ENCODE peak calls at places on chromosome 21, in nine cellular contexts. I is adrenal gland; Y is prostate gland; N is dorsolateral prefrontal cortex; L is PC-3; J is CD8-positive, alpha-beta T cell; X is Peyer's patch; Z is upper lobe of right lung; D is pancreas. R is an unnamed sample.
A peak's percentile ranks its signal among the peaks of the same experiment; 100 is the strongest.

GRCh38 chr21:25855591-25855990 is 120.8 kb downstream of the GABPA start:
- DNase-seq in I (no peak), Y (no peak), N (no peak), L (no peak), J (no peak), X (no peak), Z (no peak), D (no peak), R (no peak)

GRCh38 chr21:29309703-29310102 is 11.0 kb downstream of the BACH1 start:
- DNase-seq in I (no peak), Y (no peak), N (no peak), L (no peak), J (no peak), X (no peak), Z (no peak), D (no peak), R (no peak)

GRCh38 chr21:29196021-29196663 is 65.7 kb downstream of the MAP3K7CL start:
- DNase-seq in I (peak; percentile 82), Y (no peak), N (peak; percentile 30), L (peak; percentile 95), J (peak; percentile 32), X (peak; percentile 80), Z (no peak), D (no peak), R (peak; percentile 84)

GRCh38 chr21:31283025-31283424 is 61.0 kb downstream of the TIAM1 start:
- DNase-seq in I (no peak), Y (no peak), N (no peak), L (no peak), J (peak; percentile 15), X (no peak), Z (no peak), D (no peak), R (no peak)

GRCh38 chr21:38924954-38925353 is 119.2 kb downstream of the ETS2 start:
- DNase-seq in I (no peak), Y (no peak), N (no peak), L (no peak), J (no peak), X (no peak), Z (no peak), D (no peak), R (no peak)

GRCh38 chr21:32978346-32979270 is 47.1 kb upstream of the OLIG2 start:
- DNase-seq in I (no peak), Y (no peak), N (peak; percentile 89), L (no peak), J (no peak), X (no peak), Z (no peak), D (no peak), R (no peak)

GRCh38 chr21:39387461-39388037 is 38.7 kb upstream of the HMGN1 start:
- DNase-seq in I (peak; percentile 95), Y (peak; percentile 85), N (peak; percentile 89), L (peak; percentile 79), J (peak; percentile 82), X (peak; percentile 95), Z (peak; percentile 96), D (peak; percentile 99), R (no peak)

GRCh38 chr21:44700101-44701022 is 3.4 kb downstream of the KRTAP10-12 start:
- DNase-seq in I (no peak), Y (no peak), N (no peak), L (no peak), J (no peak), X (no peak), Z (no peak), D (no peak), R (no peak)

GRCh38 chr21:26077523-26077922 is 93.0 kb downstream of the APP start:
- DNase-seq in I (no peak), Y (no peak), N (no peak), L (no peak), J (no peak), X (no peak), Z (no peak), D (no peak), R (no peak)

GRCh38 chr21:41222247-41223068 is 54.5 kb downstream of the BACE2 start:
- DNase-seq in I (no peak), Y (no peak), N (no peak), L (no peak), J (no peak), X (no peak), Z (no peak), D (no peak), R (no peak)

GRCh38 chr21:38993561-38993960 is 187.8 kb downstream of the ETS2 start:
- DNase-seq in I (peak; percentile 85), Y (peak; percentile 89), N (no peak), L (peak; percentile 94), J (no peak), X (peak; percentile 70), Z (no peak), D (no peak), R (peak; percentile 91)

GRCh38 chr21:25467891-25468290 is 139.4 kb downstream of the MRPL39 start:
- DNase-seq in I (no peak), Y (no peak), N (no peak), L (no peak), J (no peak), X (no peak), Z (no peak), D (no peak), R (no peak)

GRCh38 chr21:41611966-41612606 is 104.1 kb upstream of the TMPRSS2 start:
- DNase-seq in I (no peak), Y (peak; percentile 72), N (no peak), L (peak; percentile 85), J (no peak), X (peak; percentile 75), Z (peak; percentile 59), D (no peak), R (no peak)

GRCh38 chr21:14528815-14529214 is 17.3 kb downstream of the SAMSN1 start:
- DNase-seq in I (no peak), Y (no peak), N (no peak), L (no peak), J (no peak), X (no peak), Z (no peak), D (no peak), R (no peak)

GRCh38 chr21:14527690-14528652 is 18.1 kb downstream of the SAMSN1 start:
- DNase-seq in I (no peak), Y (no peak), N (no peak), L (no peak), J (no peak), X (no peak), Z (no peak), D (no peak), R (no peak)

GRCh38 chr21:14530574-14530973 is 15.5 kb downstream of the SAMSN1 start:
- DNase-seq in I (no peak), Y (no peak), N (no peak), L (no peak), J (no peak), X (no peak), Z (no peak), D (no peak), R (no peak)

GRCh38 chr21:14526199-14526598 is 19.9 kb downstream of the SAMSN1 start:
- DNase-seq in I (no peak), Y (no peak), N (no peak), L (no peak), J (no peak), X (no peak), Z (no peak), D (no peak), R (no peak)

GRCh38 chr21:14526816-14527689 is 19.1 kb downstream of the SAMSN1 start:
- DNase-seq in I (no peak), Y (no peak), N (no peak), L (no peak), J (no peak), X (no peak), Z (no peak), D (no peak), R (no peak)
- H3K27ac ChIP-seq in I (no peak overlapping the region), Y (no peak overlapping the region), N (no peak overlapping the region), L (no peak overlapping the region), J (no peak overlapping the region), X (no peak overlapping the region), Z (peak overlapping the region; percentile 14), D (no peak overlapping the region), R (no peak overlapping the region)

DNA sequence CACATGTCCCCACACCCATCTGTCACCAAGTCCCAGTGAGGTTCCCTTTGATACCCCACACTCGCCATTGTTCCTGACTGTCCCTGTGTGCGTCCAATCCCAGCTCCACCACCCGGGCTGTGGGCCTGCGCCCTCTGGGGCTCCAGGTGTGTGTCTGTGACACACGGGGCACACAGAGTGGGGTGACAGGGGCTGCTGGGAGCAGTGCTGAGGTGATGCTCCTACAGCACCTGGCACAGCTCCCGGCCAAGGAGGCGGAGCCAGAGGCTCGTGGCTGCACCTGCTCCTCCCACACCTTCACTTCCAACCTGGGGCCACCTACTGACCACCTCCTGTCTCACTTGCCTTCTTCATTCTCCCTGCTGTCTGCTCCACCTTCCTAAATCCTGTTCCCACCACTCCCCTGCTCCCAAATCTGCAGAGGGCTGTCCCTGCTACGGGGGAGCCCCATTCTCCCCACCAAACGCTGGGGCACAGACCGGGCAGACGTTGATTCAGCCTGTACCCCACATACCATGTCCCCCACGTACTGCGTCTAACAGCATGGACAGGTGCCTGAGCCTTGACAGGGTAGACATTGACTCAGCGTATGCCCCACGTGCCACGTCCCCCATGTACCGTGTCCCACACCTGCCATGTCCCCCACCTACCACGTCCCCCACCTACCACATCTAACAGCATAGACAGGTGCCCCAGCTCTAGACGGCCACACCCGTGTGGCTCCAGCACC is 16.4 kb downstream of the WDR4 start:
- DNase-seq in I (no peak), Y (no peak), N (no peak), L (peak; percentile 61), J (no peak), X (peak; percentile 55), Z (peak; percentile 63), D (no peak), R (no peak)
- H3K27ac ChIP-seq in I (no peak overlapping the region), Y (no peak overlapping the region), N (no peak overlapping the region), L (no peak overlapping the region), J (no peak overlapping the region), X (no peak overlapping the region), Z (no peak overlapping the region), D (no peak overlapping the region), R (no peak overlapping the region)

DNA sequence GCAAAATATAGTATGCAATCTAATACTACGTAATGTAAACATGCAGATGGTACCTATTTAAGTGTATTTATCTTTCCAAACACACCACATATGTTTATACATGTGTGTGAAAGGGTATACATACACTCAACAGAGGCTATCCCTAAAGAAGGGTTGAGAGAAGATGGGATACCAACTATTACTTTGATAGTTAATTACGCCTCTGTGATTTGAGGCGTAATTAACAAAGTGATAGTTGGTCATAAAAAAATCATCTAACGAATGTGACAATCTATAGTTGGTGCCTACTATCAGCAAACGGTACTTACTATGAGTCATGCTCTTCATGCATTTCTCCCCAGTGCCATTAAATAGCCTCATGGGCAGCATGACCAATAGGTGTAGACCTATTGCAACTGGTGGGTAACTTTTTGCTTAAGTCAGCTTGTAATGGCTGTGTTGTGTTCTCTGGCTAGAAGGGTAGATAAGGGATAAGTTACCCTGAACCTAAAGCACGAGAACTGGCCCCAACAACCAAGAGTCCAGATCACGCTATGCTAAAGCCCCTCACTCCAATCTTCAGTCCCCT is 15.3 kb downstream of the RCAN1 start:
- DNase-seq in I (no peak), Y (no peak), N (no peak), L (peak; percentile 43), J (no peak), X (no peak), Z (no peak), D (no peak), R (no peak)
- H3K27ac ChIP-seq in I (no peak overlapping the region), Y (no peak overlapping the region), N (no peak overlapping the region), L (peak overlapping the region; percentile 85), J (no peak overlapping the region), X (peak overlapping the region; percentile 59), Z (no peak overlapping the region), D (no peak overlapping the region), R (no peak overlapping the region)

DNA sequence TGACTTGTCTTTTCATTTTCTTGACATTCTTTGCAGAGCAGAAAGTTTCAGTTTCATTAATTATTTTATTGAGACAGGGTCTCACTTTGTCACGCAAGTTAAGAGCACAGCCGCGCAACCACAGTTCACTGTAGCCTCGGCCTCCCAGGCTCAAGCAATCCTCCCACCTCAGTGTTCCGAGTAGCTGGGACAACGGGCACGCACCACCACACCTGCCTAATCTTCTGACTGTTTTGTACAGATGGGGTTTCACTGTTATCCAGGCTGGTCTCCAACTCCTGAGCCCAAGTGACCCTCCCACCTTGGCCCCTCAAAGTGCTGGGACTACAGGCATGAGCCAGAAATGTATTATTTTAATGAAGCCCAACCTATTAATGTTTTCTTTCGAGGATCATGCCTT is 3.0 kb upstream of the SPATC1L start:
- DNase-seq in I (peak; percentile 18), Y (no peak), N (no peak), L (no peak), J (no peak), X (peak; percentile 15), Z (peak; percentile 37), D (no peak), R (no peak)
- H3K27ac ChIP-seq in I (no peak overlapping the region), Y (peak overlapping the region; percentile 99), N (peak overlapping the region; percentile 76), L (no peak overlapping the region), J (no peak overlapping the region), X (no peak overlapping the region), Z (no peak overlapping the region), D (no peak overlapping the region), R (no peak overlapping the region)

R was measured in epithelial cell of prostate.